ENCODE peak calls at places on chromosome 7, in ten cellular contexts. X is CD4-positive, alpha-beta memory T cell; A is cardiac muscle cell; H is HepG2; D is adrenal gland; K is mesenchymal stem cell; I is effector memory CD4-positive, alpha-beta T cell; C is CD8-positive, alpha-beta memory T cell; S is body of pancreas; L is aorta. P is an unnamed sample. For H3K4me1, the result is how much of the 10 kb centered on the place peaks cover.

GRCh38 chr7:47827321-47827720 is 120.9 kb downstream of the PKD1L1 start:
- DNase-seq in X (no peak), A (no peak), H (no peak), D (no peak), K (no peak), I (no peak), C (no peak), S (peak), L (no peak), P (no peak)

GRCh38 chr7:77266162-77266807 is 66.7 kb upstream of the FGL2 start:
- DNase-seq in X (no peak), A (no peak), H (no peak), D (no peak), K (no peak), I (no peak), C (no peak), S (no peak), L (no peak), P (no peak)

GRCh38 chr7:158612546-158612945 is 24.9 kb upstream of the PTPRN2 start:
- DNase-seq in X (no peak), A (no peak), H (no peak), D (no peak), K (no peak), I (no peak), C (no peak), S (no peak), L (no peak), P (no peak)

GRCh38 chr7:134820778-134821177 is 41.3 kb downstream of the CALD1 start:
- DNase-seq in X (no peak), A (no peak), H (no peak), D (no peak), K (peak), I (no peak), C (no peak), S (no peak), L (no peak), P (no peak)

GRCh38 chr7:101620991-101621390 is 8.1 kb downstream of the MYL10 start:
- DNase-seq in X (no peak), A (no peak), H (no peak), D (no peak), K (no peak), I (no peak), C (no peak), S (no peak), L (no peak), P (no peak)

GRCh38 chr7:97846945-97847344 is 25.3 kb downstream of the ASNS start:
- DNase-seq in X (no peak), A (no peak), H (peak), D (no peak), K (no peak), I (no peak), C (no peak), S (no peak), L (no peak), P (no peak)

GRCh38 chr7:92740713-92741126 is 95.7 kb downstream of the CDK6 start:
- DNase-seq in X (no peak), A (no peak), H (no peak), D (no peak), K (peak), I (no peak), C (no peak), S (no peak), L (no peak), P (no peak)

GRCh38 chr7:112286294-112287086 is 80.0 kb downstream of the ZNF277 start:
- DNase-seq in X (no peak), A (no peak), H (no peak), D (no peak), K (no peak), I (no peak), C (no peak), S (no peak), L (no peak), P (no peak)

GRCh38 chr7:326845-327304 is 36.9 kb downstream of the FOXL3 start:
- DNase-seq in X (no peak), A (no peak), H (peak), D (no peak), K (no peak), I (no peak), C (no peak), S (peak), L (peak), P (no peak)

GRCh38 chr7:152709307-152710133 is 33.6 kb upstream of the XRCC2 start:
- DNase-seq in X (no peak), A (no peak), H (no peak), D (no peak), K (peak), I (no peak), C (no peak), S (no peak), L (no peak), P (no peak)

GRCh38 chr7:131293018-131293417 is 34.7 kb upstream of the MKLN1 start:
- DNase-seq in X (no peak), A (no peak), H (no peak), D (no peak), K (peak), I (no peak), C (no peak), S (no peak), L (no peak), P (no peak)

GRCh38 chr7:32937344-32938174 is 19.7 kb upstream of the FKBP9 start:
- DNase-seq in X (no peak), A (peak), H (peak), D (peak), K (peak), I (no peak), C (no peak), S (peak), L (no peak), P (no peak)

GRCh38 chr7:94662548-94662947 is 6.6 kb upstream of the SGCE start:
- DNase-seq in X (no peak), A (no peak), H (no peak), D (no peak), K (no peak), I (no peak), C (no peak), S (no peak), L (no peak), P (no peak)

GRCh38 chr7:131546583-131547111 is 9.8 kb downstream of the PODXL start:
- DNase-seq in X (peak), A (peak), H (peak), D (no peak), K (no peak), I (peak), C (peak), S (no peak), L (peak), P (no peak)

GRCh38 chr7:147803625-147804024 is 786.9 kb upstream of the C7orf33 start:
- DNase-seq in X (no peak), A (no peak), H (no peak), D (no peak), K (no peak), I (no peak), C (no peak), S (no peak), L (no peak), P (no peak)

GRCh38 chr7:151566897-151567320 is 47.2 kb upstream of the RHEB start:
- DNase-seq in X (no peak), A (no peak), H (no peak), D (no peak), K (peak), I (no peak), C (no peak), S (no peak), L (no peak), P (no peak)

GRCh38 chr7:96052860-96053452 is 268.9 kb downstream of the SLC25A13 start:
- DNase-seq in X (no peak), A (no peak), H (no peak), D (no peak), K (no peak), I (no peak), C (no peak), S (no peak), L (no peak), P (no peak)

GRCh38 chr7:156139633-156140032 is 327.4 kb upstream of the SHH start:
- DNase-seq in X (no peak), A (no peak), H (no peak), D (no peak), K (no peak), I (no peak), C (no peak), S (no peak), L (no peak), P (no peak)

GRCh38 chr7:39299695-39300094 is 266.5 kb upstream of the YAE1 start:
- DNase-seq in X (no peak), A (no peak), H (no peak), D (no peak), K (no peak), I (no peak), C (no peak), S (no peak), L (no peak), P (no peak)

GRCh38 chr7:135714534-135715009 is 13.4 kb downstream of the SLC13A4 start:
- DNase-seq in X (no peak), A (peak), H (peak), D (no peak), K (peak), I (no peak), C (no peak), S (no peak), L (no peak), P (no peak)

GRCh38 chr7:135748770-135749169 is at the start of gene FAM180A:
- DNase-seq in X (no peak), A (no peak), H (no peak), D (peak), K (no peak), I (no peak), C (no peak), S (peak), L (peak), P (no peak)

GRCh38 chr7:54764861-54765260 is 5.8 kb upstream of the SEC61G start:
- DNase-seq in X (no peak), A (no peak), H (no peak), D (no peak), K (no peak), I (no peak), C (no peak), S (no peak), L (no peak), P (no peak)

GRCh38 chr7:149772236-149772820 is 1.1 kb downstream of the ZNF467 start:
- DNase-seq in X (no peak), A (peak), H (no peak), D (no peak), K (no peak), I (no peak), C (no peak), S (no peak), L (no peak), P (no peak)

GRCh38 chr7:18503068-18503859 is 7.7 kb downstream of the HDAC9 start:
- DNase-seq in X (no peak), A (no peak), H (no peak), D (no peak), K (peak), I (no peak), C (no peak), S (no peak), L (no peak), P (no peak)

GRCh38 chr7:159064121-159064815 is 80.4 kb downstream of the VIPR2 start:
- DNase-seq in X (no peak), A (no peak), H (no peak), D (no peak), K (no peak), I (no peak), C (no peak), S (no peak), L (no peak), P (no peak)

GRCh38 chr7:99375070-99375807 is 709 bp downstream of the ARPC1B start:
- DNase-seq in X (peak), A (peak), H (peak), D (peak), K (peak), I (peak), C (peak), S (peak), L (peak), P (peak)
- H3K4me1 ChIP-seq in X (half or more), A (under half), H (half or more), D (under half), K (under half), I (under half), C (under half), S (under half), L (under half), P (under half)

GRCh38 chr7:29146082-29146706 is at the start of gene CPVL:
- DNase-seq in X (no peak), A (peak), H (peak), D (peak), K (peak), I (no peak), C (no peak), S (peak), L (peak), P (no peak)
- H3K4me3 ChIP-seq in X (no peak), A (peak), H (peak), D (no peak), K (peak), I (no peak), C (no peak), S (peak), L (no peak), P (no peak)

GRCh38 chr7:25356534-25357151 is 128.4 kb upstream of the NPVF start:
- DNase-seq in X (no peak), A (no peak), H (no peak), D (no peak), K (no peak), I (no peak), C (no peak), S (no peak), L (no peak), P (no peak)

GRCh38 chr7:25351761-25352160 is 123.5 kb upstream of the NPVF start:
- DNase-seq in X (no peak), A (no peak), H (no peak), D (no peak), K (no peak), I (no peak), C (no peak), S (no peak), L (no peak), P (no peak)

GRCh38 chr7:25353191-25353590 is 124.9 kb upstream of the NPVF start:
- DNase-seq in X (no peak), A (no peak), H (no peak), D (no peak), K (no peak), I (no peak), C (no peak), S (no peak), L (no peak), P (no peak)

GRCh38 chr7:25350074-25350473 is 121.8 kb upstream of the NPVF start:
- DNase-seq in X (no peak), A (no peak), H (no peak), D (no peak), K (no peak), I (no peak), C (no peak), S (no peak), L (no peak), P (no peak)

GRCh38 chr7:25353744-25354143 is 125.5 kb upstream of the NPVF start:
- DNase-seq in X (no peak), A (no peak), H (no peak), D (no peak), K (no peak), I (no peak), C (no peak), S (no peak), L (no peak), P (no peak)
- H3K27ac ChIP-seq in X (no peak), A (no peak), H (no peak), D (no peak), K (no peak), I (no peak), C (no peak), S (no peak), L (no peak), P (no peak)

GRCh38 chr7:17039372-17039771 is 157.6 kb upstream of the AGR3 start:
- DNase-seq in X (no peak), A (no peak), H (no peak), D (no peak), K (no peak), I (no peak), C (no peak), S (no peak), L (no peak), P (no peak)
- H3K4me1 ChIP-seq in X (under half), A (under half), H (under half), D (under half), K (under half), I (under half), C (under half), S (under half), L (under half), P (under half)

GRCh38 chr7:74025745-74026144 is 2.2 kb upstream of the ELN start:
- DNase-seq in X (no peak), A (no peak), H (no peak), D (no peak), K (no peak), I (no peak), C (no peak), S (no peak), L (no peak), P (no peak)

GRCh38 chr7:74027683-74028320 is at the start of gene ELN:
- DNase-seq in X (no peak), A (no peak), H (no peak), D (peak), K (peak), I (no peak), C (no peak), S (peak), L (peak), P (no peak)

GRCh38 chr7:74028321-74028812 is 394 bp downstream of the ELN start:
- DNase-seq in X (no peak), A (no peak), H (no peak), D (no peak), K (no peak), I (no peak), C (no peak), S (no peak), L (peak), P (no peak)

GRCh38 chr7:74026406-74027123 is 1.4 kb upstream of the ELN start:
- DNase-seq in X (peak), A (peak), H (peak), D (peak), K (peak), I (peak), C (peak), S (peak), L (peak), P (peak)

DNA sequence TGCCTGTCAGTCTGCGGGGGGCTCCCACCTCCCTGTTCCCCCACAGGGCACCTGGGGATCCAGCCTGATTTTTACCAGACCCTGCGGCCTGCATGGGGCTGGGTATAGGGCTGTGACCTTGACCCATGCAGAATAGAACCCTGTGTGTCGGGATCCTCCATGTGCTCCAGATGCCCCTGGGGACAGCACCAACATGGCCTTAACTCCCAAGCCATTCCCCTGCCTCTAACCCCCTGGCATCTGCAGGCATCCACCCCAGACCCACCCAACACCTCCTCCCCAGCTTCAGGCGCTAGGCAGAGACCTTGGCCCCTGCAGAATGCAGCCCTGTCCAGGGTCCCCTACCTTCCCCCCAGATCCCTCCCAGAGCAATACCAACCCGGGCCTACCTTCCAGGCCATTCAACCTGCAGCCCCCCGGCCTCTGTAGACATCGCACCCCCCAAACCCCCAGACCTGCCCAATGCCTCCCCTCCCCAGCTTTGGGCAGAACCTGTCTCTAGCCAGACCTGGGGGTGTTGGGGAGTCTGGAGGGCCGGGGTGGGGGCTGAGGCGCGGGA is 770 bp upstream of the ELN start:
- DNase-seq in X (no peak), A (no peak), H (no peak), D (no peak), K (no peak), I (no peak), C (no peak), S (no peak), L (no peak), P (no peak)
- H3K4me3 ChIP-seq in X (no peak), A (no peak), H (no peak), D (no peak), K (peak), I (no peak), C (no peak), S (no peak), L (no peak), P (no peak)

DNA sequence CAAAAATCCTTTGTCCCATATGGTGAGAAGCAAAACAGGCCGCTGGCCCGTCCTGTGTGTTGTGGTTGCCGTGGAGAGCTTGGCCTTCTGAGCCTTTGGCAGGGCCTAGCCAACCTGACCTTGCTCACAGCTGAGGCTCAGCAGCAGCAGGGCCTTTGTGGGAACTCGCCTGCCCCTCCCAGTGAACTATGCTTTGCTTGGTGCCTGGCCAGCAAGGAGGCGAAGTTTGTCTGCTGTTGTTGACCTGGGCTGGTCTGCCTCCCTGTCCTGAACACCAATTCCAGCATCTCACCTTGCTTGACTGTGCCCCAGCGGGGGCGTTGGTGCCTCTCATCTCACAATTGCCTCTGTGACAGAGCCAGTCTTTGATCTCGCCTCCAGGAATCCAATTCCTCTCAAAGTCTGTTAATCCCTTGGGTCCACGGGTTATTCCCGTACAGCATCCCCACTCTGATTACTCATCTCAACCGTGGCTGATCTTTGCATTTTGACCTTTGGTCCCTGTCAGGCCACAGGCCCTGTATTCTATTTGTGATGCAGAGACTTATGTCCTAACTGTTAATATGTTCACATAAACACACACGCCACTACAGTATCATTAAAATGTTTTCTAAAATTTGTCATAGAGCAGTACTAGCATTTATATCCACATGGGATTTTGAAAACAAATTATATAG is 22.6 kb downstream of the EPDR1 start:
- DNase-seq in X (no peak), A (peak), H (peak), D (peak), K (peak), I (no peak), C (no peak), S (peak), L (peak), P (no peak)
- H3K27ac ChIP-seq in X (no peak), A (peak), H (peak), D (peak), K (no peak), I (no peak), C (no peak), S (peak), L (no peak), P (no peak)

GRCh38 chr7:2632717-2633537 is 1.1 kb downstream of the TTYH3 start:
- DNase-seq in X (peak), A (peak), H (no peak), D (peak), K (peak), I (peak), C (peak), S (peak), L (peak), P (peak)

GRCh38 chr7:2633538-2634264 is 1.9 kb downstream of the TTYH3 start:
- DNase-seq in X (no peak), A (no peak), H (peak), D (peak), K (peak), I (no peak), C (no peak), S (no peak), L (peak), P (no peak)

GRCh38 chr7:2634265-2635145 is 2.7 kb downstream of the TTYH3 start:
- DNase-seq in X (no peak), A (no peak), H (no peak), D (no peak), K (no peak), I (no peak), C (no peak), S (no peak), L (no peak), P (no peak)

GRCh38 chr7:2629740-2630681 is 1.8 kb upstream of the TTYH3 start:
- DNase-seq in X (no peak), A (no peak), H (peak), D (no peak), K (peak), I (no peak), C (no peak), S (peak), L (no peak), P (no peak)

GRCh38 chr7:2631924-2632716 is at the start of gene TTYH3:
- DNase-seq in X (no peak), A (no peak), H (no peak), D (peak), K (no peak), I (no peak), C (no peak), S (peak), L (no peak), P (peak)
- H3K4me1 ChIP-seq in X (under half), A (under half), H (half or more), D (under half), K (half or more), I (under half), C (under half), S (half or more), L (under half), P (under half)

DNA sequence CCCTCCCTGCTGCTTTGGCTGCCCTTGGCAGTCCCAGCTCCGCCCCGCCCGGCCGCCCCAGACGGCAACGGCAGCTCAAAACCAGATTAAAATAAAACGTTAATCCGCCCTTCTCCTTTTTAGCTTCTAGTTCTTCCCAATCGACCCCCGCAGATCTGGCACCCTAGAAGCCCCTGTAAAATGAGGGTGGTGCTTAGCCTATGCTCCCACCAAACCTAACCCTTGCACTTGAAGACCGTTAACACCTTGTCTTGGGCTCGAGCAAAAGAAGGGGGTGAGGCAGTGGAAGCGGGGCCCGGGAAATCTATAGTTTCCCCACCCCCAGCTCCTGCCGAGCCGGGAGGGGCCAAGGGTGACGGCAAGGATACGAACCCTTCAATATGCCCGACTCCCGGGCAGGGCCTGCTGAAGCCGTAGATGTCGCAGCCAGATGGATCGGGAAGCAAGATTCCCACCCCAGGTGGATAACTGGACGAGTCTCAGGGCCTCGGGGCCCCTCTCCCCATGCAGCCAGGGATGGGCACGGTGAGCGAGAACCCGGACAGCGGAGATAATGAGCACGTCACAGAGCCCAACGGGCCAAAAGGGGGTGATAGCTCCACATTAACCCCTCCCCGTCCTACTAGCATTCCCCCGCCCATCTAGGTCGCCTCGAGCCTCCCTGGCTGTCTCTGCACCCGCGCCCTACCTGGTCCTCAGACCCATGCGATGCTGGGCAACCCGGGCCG is 169.8 kb downstream of the NRF1 start:
- DNase-seq in X (no peak), A (no peak), H (no peak), D (no peak), K (no peak), I (no peak), C (no peak), S (no peak), L (no peak), P (no peak)
- H3K4me3 ChIP-seq in X (peak), A (no peak), H (peak), D (no peak), K (no peak), I (peak), C (peak), S (peak), L (no peak), P (peak)